ENCODE peak calls at places on chromosomes 13 and 19, in ten cellular contexts. One of them, this sample, is unnamed.

GRCh38 chr13:27321619-27322385 is 51.2 kb downstream of the RASL11A start:
- DNase-seq in Peyer's patch: no peak
- DNase-seq in heart left ventricle: no peak
- DNase-seq in IMR-90: no peak
- DNase-seq in erythroblast: peak; percentile 72
- DNase-seq in ovary: no peak
- DNase-seq in stomach: no peak
- DNase-seq in breast epithelium: no peak
- DNase-seq in sigmoid colon: no peak
- DNase-seq in GM12892: no peak
- DNase-seq in this sample: no peak

GRCh38 chr13:65856464-65856863 is 1373.7 kb downstream of the PCDH9 start:
- DNase-seq in Peyer's patch: no peak
- DNase-seq in heart left ventricle: no peak
- DNase-seq in IMR-90: peak; percentile 80
- DNase-seq in erythroblast: no peak
- DNase-seq in ovary: no peak
- DNase-seq in stomach: no peak
- DNase-seq in breast epithelium: no peak
- DNase-seq in sigmoid colon: no peak
- DNase-seq in GM12892: no peak
- DNase-seq in this sample: no peak

GRCh38 chr13:113098163-113098732 is 7.3 kb upstream of the F7 start:
- DNase-seq in Peyer's patch: no peak
- DNase-seq in heart left ventricle: no peak
- DNase-seq in IMR-90: peak; percentile 66
- DNase-seq in erythroblast: no peak
- DNase-seq in ovary: no peak
- DNase-seq in stomach: no peak
- DNase-seq in breast epithelium: no peak
- DNase-seq in sigmoid colon: no peak
- DNase-seq in GM12892: no peak
- DNase-seq in this sample: no peak

GRCh38 chr13:113735750-113736149 is 23.3 kb upstream of the TMEM255B start:
- DNase-seq in Peyer's patch: no peak
- DNase-seq in heart left ventricle: no peak
- DNase-seq in IMR-90: no peak
- DNase-seq in erythroblast: no peak
- DNase-seq in ovary: no peak
- DNase-seq in stomach: no peak
- DNase-seq in breast epithelium: no peak
- DNase-seq in sigmoid colon: no peak
- DNase-seq in GM12892: no peak
- DNase-seq in this sample: no peak

GRCh38 chr13:41053384-41053826 is 7.9 kb upstream of the WBP4 start:
- DNase-seq in Peyer's patch: no peak
- DNase-seq in heart left ventricle: peak; percentile 36
- DNase-seq in IMR-90: peak; percentile 49
- DNase-seq in erythroblast: no peak
- DNase-seq in ovary: no peak
- DNase-seq in stomach: no peak
- DNase-seq in breast epithelium: no peak
- DNase-seq in sigmoid colon: no peak
- DNase-seq in GM12892: no peak
- DNase-seq in this sample: no peak

GRCh38 chr13:26758496-26759155 is 2.0 kb downstream of the GPR12 start:
- DNase-seq in Peyer's patch: no peak
- DNase-seq in heart left ventricle: no peak
- DNase-seq in IMR-90: no peak
- DNase-seq in erythroblast: no peak
- DNase-seq in ovary: no peak
- DNase-seq in stomach: no peak
- DNase-seq in breast epithelium: no peak
- DNase-seq in sigmoid colon: no peak
- DNase-seq in GM12892: no peak
- DNase-seq in this sample: no peak

GRCh38 chr19:52991021-52991420 is 22.7 kb upstream of the ERVV-1 start:
- DNase-seq in Peyer's patch: no peak
- DNase-seq in heart left ventricle: no peak
- DNase-seq in IMR-90: no peak
- DNase-seq in erythroblast: no peak
- DNase-seq in ovary: no peak
- DNase-seq in stomach: no peak
- DNase-seq in breast epithelium: no peak
- DNase-seq in sigmoid colon: no peak
- DNase-seq in GM12892: no peak
- DNase-seq in this sample: no peak

GRCh38 chr13:40230833-40231266 is 435.6 kb downstream of the FOXO1 start:
- DNase-seq in Peyer's patch: no peak
- DNase-seq in heart left ventricle: no peak
- DNase-seq in IMR-90: no peak
- DNase-seq in erythroblast: no peak
- DNase-seq in ovary: no peak
- DNase-seq in stomach: no peak
- DNase-seq in breast epithelium: no peak
- DNase-seq in sigmoid colon: no peak
- DNase-seq in GM12892: no peak
- DNase-seq in this sample: no peak

GRCh38 chr13:38970380-38971051 is 20.1 kb downstream of the STOML3 start:
- DNase-seq in Peyer's patch: no peak
- DNase-seq in heart left ventricle: no peak
- DNase-seq in IMR-90: no peak
- DNase-seq in erythroblast: no peak
- DNase-seq in ovary: no peak
- DNase-seq in stomach: no peak
- DNase-seq in breast epithelium: no peak
- DNase-seq in sigmoid colon: no peak
- DNase-seq in GM12892: no peak
- DNase-seq in this sample: no peak

GRCh38 chr13:27379694-27380596 is 44.5 kb upstream of the GTF3A start:
- DNase-seq in Peyer's patch: peak; percentile 86
- DNase-seq in heart left ventricle: peak; percentile 49
- DNase-seq in IMR-90: peak; percentile 35
- DNase-seq in erythroblast: peak; percentile 53
- DNase-seq in ovary: peak; percentile 74
- DNase-seq in stomach: peak; percentile 88
- DNase-seq in breast epithelium: no peak
- DNase-seq in sigmoid colon: no peak
- DNase-seq in GM12892: no peak
- DNase-seq in this sample: peak; percentile 54

GRCh38 chr13:58953638-58954037 is 1210.1 kb downstream of the DIAPH3 start:
- DNase-seq in Peyer's patch: no peak
- DNase-seq in heart left ventricle: no peak
- DNase-seq in IMR-90: no peak
- DNase-seq in erythroblast: no peak
- DNase-seq in ovary: no peak
- DNase-seq in stomach: no peak
- DNase-seq in breast epithelium: no peak
- DNase-seq in sigmoid colon: no peak
- DNase-seq in GM12892: no peak
- DNase-seq in this sample: no peak

GRCh38 chr13:47004552-47004951 is 107.7 kb upstream of the HTR2A start:
- DNase-seq in Peyer's patch: no peak
- DNase-seq in heart left ventricle: no peak
- DNase-seq in IMR-90: no peak
- DNase-seq in erythroblast: no peak
- DNase-seq in ovary: no peak
- DNase-seq in stomach: no peak
- DNase-seq in breast epithelium: no peak
- DNase-seq in sigmoid colon: no peak
- DNase-seq in GM12892: no peak
- DNase-seq in this sample: no peak

GRCh38 chr13:60887711-60888110 is 490.7 kb downstream of the TDRD3 start:
- DNase-seq in Peyer's patch: no peak
- DNase-seq in heart left ventricle: no peak
- DNase-seq in IMR-90: no peak
- DNase-seq in erythroblast: no peak
- DNase-seq in ovary: no peak
- DNase-seq in stomach: no peak
- DNase-seq in breast epithelium: no peak
- DNase-seq in sigmoid colon: no peak
- DNase-seq in GM12892: no peak
- DNase-seq in this sample: no peak

GRCh38 chr13:109517516-109517915 is 268.9 kb downstream of the IRS2 start:
- DNase-seq in Peyer's patch: no peak
- DNase-seq in heart left ventricle: no peak
- DNase-seq in IMR-90: no peak
- DNase-seq in erythroblast: no peak
- DNase-seq in ovary: no peak
- DNase-seq in stomach: no peak
- DNase-seq in breast epithelium: no peak
- DNase-seq in sigmoid colon: no peak
- DNase-seq in GM12892: no peak
- DNase-seq in this sample: no peak

GRCh38 chr13:66994097-66994496 is 236.0 kb downstream of the PCDH9 start:
- DNase-seq in Peyer's patch: peak; percentile 54
- DNase-seq in heart left ventricle: peak; percentile 76
- DNase-seq in IMR-90: peak; percentile 52
- DNase-seq in erythroblast: peak; percentile 49
- DNase-seq in ovary: no peak
- DNase-seq in stomach: peak; percentile 61
- DNase-seq in breast epithelium: peak; percentile 57
- DNase-seq in sigmoid colon: peak; percentile 71
- DNase-seq in GM12892: no peak
- DNase-seq in this sample: peak; percentile 29

GRCh38 chr13:50448535-50448981 is 394.9 kb downstream of the DLEU7 start:
- DNase-seq in Peyer's patch: no peak
- DNase-seq in heart left ventricle: no peak
- DNase-seq in IMR-90: no peak
- DNase-seq in erythroblast: no peak
- DNase-seq in ovary: no peak
- DNase-seq in stomach: no peak
- DNase-seq in breast epithelium: no peak
- DNase-seq in sigmoid colon: no peak
- DNase-seq in GM12892: no peak
- DNase-seq in this sample: no peak
- TF ChIP-seq POLR2A in Peyer's patch: no peak
- TF ChIP-seq POLR2A in heart left ventricle: no peak
- TF ChIP-seq POLR2A in IMR-90: no peak
- TF ChIP-seq POLR2A in erythroblast: no peak
- TF ChIP-seq POLR2A in ovary: no peak
- TF ChIP-seq POLR2A in stomach: no peak
- TF ChIP-seq POLR2A in breast epithelium: no peak
- TF ChIP-seq POLR2A in sigmoid colon: no peak
- TF ChIP-seq POLR2A in GM12892: no peak
- TF ChIP-seq POLR2A in this sample: no peak

GRCh38 chr19:33302175-33302973 is at the start of gene CEBPA:
- DNase-seq in Peyer's patch: peak; percentile 90
- DNase-seq in heart left ventricle: peak; percentile 83
- DNase-seq in IMR-90: peak; percentile 72
- DNase-seq in erythroblast: peak; percentile 76
- DNase-seq in ovary: peak; percentile 72
- DNase-seq in stomach: peak; percentile 90
- DNase-seq in breast epithelium: peak; percentile 76
- DNase-seq in sigmoid colon: peak; percentile 94
- DNase-seq in GM12892: peak; percentile 80
- DNase-seq in this sample: peak; percentile 91
- TF ChIP-seq POLR2A in Peyer's patch: peak; percentile 100
- TF ChIP-seq POLR2A in heart left ventricle: peak; percentile 91
- TF ChIP-seq POLR2A in IMR-90: peak; percentile 57
- TF ChIP-seq POLR2A in erythroblast: no peak
- TF ChIP-seq POLR2A in ovary: peak; percentile 89
- TF ChIP-seq POLR2A in stomach: no peak
- TF ChIP-seq POLR2A in breast epithelium: no peak
- TF ChIP-seq POLR2A in sigmoid colon: no peak
- TF ChIP-seq POLR2A in GM12892: peak; percentile 32
- TF ChIP-seq POLR2A in this sample: peak; percentile 74

GRCh38 chr19:12722566-12723382 is 958 bp downstream of the TNPO2 start:
- DNase-seq in Peyer's patch: peak; percentile 99
- DNase-seq in heart left ventricle: peak; percentile 99
- DNase-seq in IMR-90: peak; percentile 99
- DNase-seq in erythroblast: peak; percentile 99
- DNase-seq in ovary: peak; percentile 96
- DNase-seq in stomach: peak; percentile 97
- DNase-seq in breast epithelium: peak; percentile 97
- DNase-seq in sigmoid colon: peak; percentile 99
- DNase-seq in GM12892: peak; percentile 98
- DNase-seq in this sample: peak; percentile 97
- TF ChIP-seq POLR2A in Peyer's patch: no peak
- TF ChIP-seq POLR2A in heart left ventricle: no peak
- TF ChIP-seq POLR2A in IMR-90: peak; percentile 56
- TF ChIP-seq POLR2A in erythroblast: peak; percentile 76
- TF ChIP-seq POLR2A in ovary: peak; percentile 30
- TF ChIP-seq POLR2A in stomach: no peak
- TF ChIP-seq POLR2A in breast epithelium: no peak
- TF ChIP-seq POLR2A in sigmoid colon: no peak
- TF ChIP-seq POLR2A in GM12892: peak; percentile 49
- TF ChIP-seq POLR2A in this sample: peak; percentile 4

GRCh38 chr13:98519976-98520375 is 56.9 kb downstream of the STK24 start:
- DNase-seq in Peyer's patch: no peak
- DNase-seq in heart left ventricle: no peak
- DNase-seq in IMR-90: no peak
- DNase-seq in erythroblast: no peak
- DNase-seq in ovary: no peak
- DNase-seq in stomach: no peak
- DNase-seq in breast epithelium: no peak
- DNase-seq in sigmoid colon: no peak
- DNase-seq in GM12892: no peak
- DNase-seq in this sample: no peak
- TF ChIP-seq POLR2A in Peyer's patch: no peak
- TF ChIP-seq POLR2A in heart left ventricle: no peak
- TF ChIP-seq POLR2A in IMR-90: no peak
- TF ChIP-seq POLR2A in erythroblast: no peak
- TF ChIP-seq POLR2A in ovary: no peak
- TF ChIP-seq POLR2A in stomach: no peak
- TF ChIP-seq POLR2A in breast epithelium: no peak
- TF ChIP-seq POLR2A in sigmoid colon: no peak
- TF ChIP-seq POLR2A in GM12892: no peak
- TF ChIP-seq POLR2A in this sample: no peak